ENCODE peak calls at places on chromosome 18, in five cellular contexts. P, B, O, Q and V are unnamed samples.

GRCh38 chr18:41378628-41379027 is 576.4 kb upstream of the PIK3C3 start:
- DNase-seq in P (no peak), B (no peak), O (peak), Q (no peak), V (no peak)

GRCh38 chr18:49018553-49018943 is 67.8 kb upstream of the SMAD7 start:
- DNase-seq in P (no peak), B (no peak), O (no peak), Q (no peak), V (no peak)

GRCh38 chr18:8439091-8439490 is 170.1 kb upstream of the RAB12 start:
- DNase-seq in P (no peak), B (no peak), O (no peak), Q (no peak), V (no peak)

GRCh38 chr18:54149078-54149697 is 75.3 kb downstream of the MBD2 start:
- DNase-seq in P (no peak), B (peak), O (peak), Q (peak), V (no peak)

GRCh38 chr18:78169487-78169886 is 810.1 kb upstream of the SALL3 start:
- DNase-seq in P (no peak), B (no peak), O (no peak), Q (no peak), V (no peak)

GRCh38 chr18:24704921-24705620 is 244.6 kb downstream of the HRH4 start:
- DNase-seq in P (no peak), B (peak), O (no peak), Q (no peak), V (no peak)

GRCh38 chr18:79458131-79458838 is 62.6 kb downstream of the NFATC1 start:
- DNase-seq in P (no peak), B (peak), O (no peak), Q (no peak), V (no peak)

GRCh38 chr18:24488824-24489493 is 28.5 kb downstream of the HRH4 start:
- DNase-seq in P (no peak), B (no peak), O (peak), Q (no peak), V (no peak)

GRCh38 chr18:58699551-58699950 is 28.3 kb downstream of the MALT1 start:
- DNase-seq in P (no peak), B (no peak), O (no peak), Q (no peak), V (no peak)

GRCh38 chr18:54254265-54254758 is 15.0 kb upstream of the POLI start:
- DNase-seq in P (no peak), B (no peak), O (no peak), Q (no peak), V (no peak)

GRCh38 chr18:12233378-12233777 is 20.8 kb upstream of the CIDEA start:
- DNase-seq in P (no peak), B (no peak), O (no peak), Q (no peak), V (no peak)

GRCh38 chr18:32300914-32301313 is 111.1 kb downstream of the MEP1B start:
- DNase-seq in P (no peak), B (peak), O (peak), Q (no peak), V (no peak)

GRCh38 chr18:13163167-13163927 is 55.2 kb upstream of the LDLRAD4 start:
- DNase-seq in P (no peak), B (no peak), O (no peak), Q (no peak), V (no peak)

GRCh38 chr18:63262369-63263335 is 56.9 kb downstream of the BCL2 start:
- DNase-seq in P (no peak), B (no peak), O (no peak), Q (no peak), V (no peak)

GRCh38 chr18:3703732-3704176 is 253.8 kb downstream of the TGIF1 start:
- DNase-seq in P (peak), B (peak), O (peak), Q (no peak), V (peak)

GRCh38 chr18:58552057-58552461 is 76.8 kb downstream of the ALPK2 start:
- DNase-seq in P (no peak), B (no peak), O (no peak), Q (no peak), V (no peak)

GRCh38 chr18:48824231-48824970 is 126.4 kb downstream of the SMAD7 start:
- DNase-seq in P (peak), B (no peak), O (no peak), Q (no peak), V (no peak)

GRCh38 chr18:36692331-36692730 is 136.5 kb downstream of the TPGS2 start:
- DNase-seq in P (no peak), B (peak), O (peak), Q (no peak), V (no peak)

GRCh38 chr18:29711931-29712330 is 1330.6 kb downstream of the DSC3 start:
- DNase-seq in P (peak), B (no peak), O (no peak), Q (no peak), V (no peak)

GRCh38 chr18:3346487-3346886 is 84.6 kb downstream of the MYL12B start:
- DNase-seq in P (no peak), B (no peak), O (no peak), Q (no peak), V (no peak)

GRCh38 chr18:58692420-58693185 is 21.3 kb downstream of the MALT1 start:
- DNase-seq in P (no peak), B (no peak), O (no peak), Q (no peak), V (no peak)

GRCh38 chr18:3449702-3450357 is at the start of gene TGIF1:
- DNase-seq in P (peak), B (no peak), O (peak), Q (peak), V (peak)

GRCh38 chr18:50268022-50268747 is 1.9 kb upstream of the CFAP53 start:
- DNase-seq in P (peak), B (no peak), O (peak), Q (peak), V (peak)

GRCh38 chr18:37955201-37955600 is 389.6 kb upstream of the CELF4 start:
- DNase-seq in P (no peak), B (no peak), O (no peak), Q (no peak), V (no peak)